ENCODE peak calls at places on chromosomes 3 and 15, in four cellular contexts. C is HCT116; O is endothelial cell; S is CD8-positive, alpha-beta T cell. R is an unnamed sample.

GRCh38 chr3:12663311-12663935 is 494 bp downstream of the RAF1 start:
- DNase-seq in C (no peak), O (peak; percentile 54), S (peak; percentile 56), R (peak; percentile 42)

GRCh38 chr3:143001369-143002082 is at the start of gene U2SURP:
- DNase-seq in C (peak; percentile 97), O (peak; percentile 94), S (peak; percentile 86), R (peak; percentile 99)

GRCh38 chr3:189584609-189585008 is 46.6 kb upstream of the TP63 start:
- DNase-seq in C (no peak), O (no peak), S (no peak), R (no peak)

GRCh38 chr3:170977911-170978310 is 48.6 kb downstream of the SLC2A2 start:
- DNase-seq in C (no peak), O (no peak), S (no peak), R (no peak)

GRCh38 chr3:97612632-97613031 is 151.9 kb upstream of the ARL6 start:
- DNase-seq in C (no peak), O (no peak), S (no peak), R (no peak)

GRCh38 chr15:89836255-89837133 is 21.8 kb upstream of the ANPEP start:
- DNase-seq in C (no peak), O (no peak), S (no peak), R (no peak)

GRCh38 chr15:74300057-74300620 is 64.0 kb downstream of the CCDC33 start:
- DNase-seq in C (no peak), O (no peak), S (no peak), R (no peak)

GRCh38 chr3:100880072-100880471 is 113.1 kb downstream of the ABI3BP start:
- DNase-seq in C (no peak), O (no peak), S (no peak), R (no peak)

GRCh38 chr3:147411235-147411607 is 2.1 kb downstream of the ZIC1 start:
- DNase-seq in C (no peak), O (no peak), S (no peak), R (no peak)

GRCh38 chr15:48674876-48675275 is 29.4 kb upstream of the FBN1 start:
- DNase-seq in C (no peak), O (no peak), S (no peak), R (no peak)

GRCh38 chr15:64993290-64993689 is 3.6 kb upstream of the SPG21 start:
- DNase-seq in C (no peak), O (no peak), S (no peak), R (no peak)

GRCh38 chr15:34986326-34987181 is 1.5 kb downstream of the ZNF770 start:
- DNase-seq in C (no peak), O (no peak), S (no peak), R (no peak)

GRCh38 chr3:10557783-10558373 is 52.5 kb upstream of the ATP2B2 start:
- DNase-seq in C (no peak), O (no peak), S (no peak), R (no peak)

GRCh38 chr3:42712344-42712648 is 9.7 kb upstream of the HHATL start:
- DNase-seq in C (no peak), O (no peak), S (no peak), R (no peak)

GRCh38 chr15:50181983-50182232 is at the start of gene SLC27A2:
- DNase-seq in C (peak; percentile 19), O (no peak), S (no peak), R (peak; percentile 80)

GRCh38 chr3:69080233-69080644 is at the start of gene UBA3:
- DNase-seq in C (peak; percentile 56), O (peak; percentile 91), S (peak; percentile 90), R (peak; percentile 89)

GRCh38 chr15:59294574-59294960 is 78.1 kb downstream of the MYO1E start:
- DNase-seq in C (no peak), O (no peak), S (no peak), R (no peak)

GRCh38 chr3:43893721-43894120 is 203.0 kb downstream of the ABHD5 start:
- DNase-seq in C (no peak), O (no peak), S (no peak), R (no peak)

GRCh38 chr3:71117572-71118247 is 465.8 kb downstream of the FOXP1 start:
- DNase-seq in C (no peak), O (no peak), S (no peak), R (no peak)

GRCh38 chr15:79296583-79296982 is 14.1 kb downstream of the ANKRD34C start:
- DNase-seq in C (peak; percentile 13), O (no peak), S (no peak), R (no peak)

GRCh38 chr15:96160269-96160668 is 170.2 kb upstream of the NR2F2 start:
- DNase-seq in C (no peak), O (no peak), S (no peak), R (no peak)

GRCh38 chr3:114538211-114538610 is 244.4 kb downstream of the TIGIT start:
- DNase-seq in C (no peak), O (no peak), S (no peak), R (no peak)

GRCh38 chr3:136251511-136251910 is 1.4 kb downstream of the PCCB start:
- DNase-seq in C (no peak), O (no peak), S (no peak), R (no peak)

GRCh38 chr15:60827492-60827891 is 348.6 kb upstream of the ICE2 start:
- DNase-seq in C (no peak), O (no peak), S (no peak), R (no peak)
- TF ChIP-seq CTCF in C (no peak), O (no peak), S (no peak), R (no peak)

GRCh38 chr3:163779396-163780344 is 1298.6 kb downstream of the SI start:
- DNase-seq in C (peak; percentile 8), O (no peak), S (no peak), R (no peak)
- TF ChIP-seq CTCF in C (peak; percentile 55), O (no peak), S (no peak), R (peak; percentile 36)

DNA sequence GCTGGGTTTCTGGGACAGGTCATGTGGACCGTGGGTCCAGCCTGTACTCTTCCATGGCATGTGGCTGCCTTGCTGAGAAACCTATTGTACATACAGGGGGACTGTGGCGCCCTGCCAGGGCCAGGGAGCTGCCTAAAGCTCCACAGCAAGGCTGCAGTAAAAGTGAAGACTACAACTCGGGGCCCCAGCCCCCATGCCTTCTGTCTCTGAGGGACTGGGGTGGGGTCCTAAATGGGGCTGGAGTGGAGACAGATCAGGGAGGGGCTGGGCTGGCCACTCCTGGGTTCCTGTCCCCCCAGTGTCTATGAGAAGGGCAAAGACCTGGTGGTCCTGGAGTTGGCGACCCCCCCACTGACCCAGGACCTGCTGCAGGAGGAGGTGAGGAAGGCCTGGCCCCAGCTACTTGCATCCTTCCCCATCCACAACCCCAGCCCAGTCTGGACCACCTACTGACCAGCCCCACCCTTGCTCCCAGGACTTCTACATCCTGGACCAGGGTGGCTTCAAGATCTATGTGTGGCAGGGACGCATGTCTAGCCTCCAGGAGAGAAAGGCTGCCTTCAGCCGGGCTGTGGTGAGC is 7.3 kb downstream of the VILL start:
- DNase-seq in C (no peak), O (no peak), S (no peak), R (no peak)
- TF ChIP-seq CTCF in C (no peak), O (no peak), S (no peak), R (no peak)

GRCh38 chr3:30567139-30567753 is 39.2 kb upstream of the TGFBR2 start:
- DNase-seq in C (no peak), O (no peak), S (no peak), R (no peak)
- TF ChIP-seq CTCF in C (no peak), O (no peak), S (no peak), R (no peak)

GRCh38 chr3:78742041-78742440 is 1025.8 kb downstream of the ROBO1 start:
- DNase-seq in C (no peak), O (no peak), S (no peak), R (no peak)

GRCh38 chr3:78745847-78746246 is 1022.0 kb downstream of the ROBO1 start:
- DNase-seq in C (no peak), O (no peak), S (no peak), R (no peak)

GRCh38 chr3:78737988-78738387 is 1029.8 kb downstream of the ROBO1 start:
- DNase-seq in C (no peak), O (no peak), S (no peak), R (no peak)

GRCh38 chr3:78736863-78737262 is 1030.9 kb downstream of the ROBO1 start:
- DNase-seq in C (no peak), O (no peak), S (no peak), R (no peak)

DNA sequence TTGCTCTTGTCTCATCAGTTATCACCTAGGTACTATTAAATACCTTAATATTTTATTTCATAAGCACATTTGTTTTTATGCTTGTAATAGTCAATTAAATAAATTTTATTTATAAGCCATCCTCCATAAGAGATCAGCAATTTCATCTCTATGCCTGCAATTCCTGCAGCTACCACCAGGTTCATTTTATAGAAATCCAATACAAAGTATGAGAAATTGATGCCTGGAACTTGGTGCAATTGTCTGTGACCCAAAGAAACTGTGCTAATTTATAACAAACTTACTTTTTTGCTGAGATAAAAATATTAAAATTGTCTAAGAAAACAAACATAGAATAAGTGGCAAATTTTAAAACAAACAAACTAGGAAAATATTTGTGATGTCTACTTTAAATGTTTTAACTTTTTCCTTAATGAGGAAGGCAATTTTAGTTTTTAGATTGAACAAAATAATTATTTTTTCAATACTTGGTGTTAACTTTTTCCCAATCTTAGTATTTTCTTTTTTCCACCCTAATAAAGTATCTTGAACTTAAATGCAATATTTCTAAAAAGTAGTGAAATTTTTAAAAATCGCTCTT is 1026.6 kb downstream of the ROBO1 start:
- DNase-seq in C (no peak), O (no peak), S (no peak), R (no peak)
- TF ChIP-seq CTCF in C (peak; percentile 45), O (peak; percentile 96), S (peak; percentile 34), R (peak; percentile 40)

R was measured in Calu3.